ENCODE peak calls at places on chromosomes 7 and 10, in five cellular contexts. One of them, this sample, is unnamed. For H3K9me3, the result is how much of the 10 kb centered on the place peaks cover.

GRCh38 chr10:15112657-15113056 is 15.5 kb downstream of the RPP38 start:
- DNase-seq in PC-3: no peak
- DNase-seq in Karpas-422: no peak
- DNase-seq in SK-N-SH: no peak
- DNase-seq in neural progenitor cell: no peak
- DNase-seq in this sample: no peak

GRCh38 chr10:95247881-95248583 is 42.8 kb downstream of the PDLIM1 start:
- DNase-seq in PC-3: no peak
- DNase-seq in Karpas-422: no peak
- DNase-seq in SK-N-SH: no peak
- DNase-seq in neural progenitor cell: no peak
- DNase-seq in this sample: peak

GRCh38 chr10:71605263-71605962 is 114.2 kb downstream of the C10orf105 start:
- DNase-seq in PC-3: no peak
- DNase-seq in Karpas-422: no peak
- DNase-seq in SK-N-SH: no peak
- DNase-seq in neural progenitor cell: no peak
- DNase-seq in this sample: no peak

GRCh38 chr10:10677479-10677878 is 340.2 kb upstream of the CELF2 start:
- DNase-seq in PC-3: peak
- DNase-seq in Karpas-422: peak
- DNase-seq in SK-N-SH: peak
- DNase-seq in neural progenitor cell: peak
- DNase-seq in this sample: peak

GRCh38 chr10:43648392-43649148 is at the start of gene ZNF32:
- DNase-seq in PC-3: peak
- DNase-seq in Karpas-422: peak
- DNase-seq in SK-N-SH: peak
- DNase-seq in neural progenitor cell: peak
- DNase-seq in this sample: peak

GRCh38 chr7:100824499-100825214 is 2.7 kb downstream of the EPHB4 start:
- DNase-seq in PC-3: no peak
- DNase-seq in Karpas-422: no peak
- DNase-seq in SK-N-SH: peak
- DNase-seq in neural progenitor cell: no peak
- DNase-seq in this sample: no peak

GRCh38 chr10:32680803-32681557 is 235.0 kb downstream of the CCDC7 start:
- DNase-seq in PC-3: no peak
- DNase-seq in Karpas-422: no peak
- DNase-seq in SK-N-SH: no peak
- DNase-seq in neural progenitor cell: peak
- DNase-seq in this sample: no peak

GRCh38 chr7:1430056-1430845 is 29.0 kb downstream of the MICALL2 start:
- DNase-seq in PC-3: no peak
- DNase-seq in Karpas-422: no peak
- DNase-seq in SK-N-SH: no peak
- DNase-seq in neural progenitor cell: no peak
- DNase-seq in this sample: no peak

GRCh38 chr10:8174762-8175161 is 120.3 kb downstream of the GATA3 start:
- DNase-seq in PC-3: peak
- DNase-seq in Karpas-422: no peak
- DNase-seq in SK-N-SH: no peak
- DNase-seq in neural progenitor cell: peak
- DNase-seq in this sample: no peak

DNA sequence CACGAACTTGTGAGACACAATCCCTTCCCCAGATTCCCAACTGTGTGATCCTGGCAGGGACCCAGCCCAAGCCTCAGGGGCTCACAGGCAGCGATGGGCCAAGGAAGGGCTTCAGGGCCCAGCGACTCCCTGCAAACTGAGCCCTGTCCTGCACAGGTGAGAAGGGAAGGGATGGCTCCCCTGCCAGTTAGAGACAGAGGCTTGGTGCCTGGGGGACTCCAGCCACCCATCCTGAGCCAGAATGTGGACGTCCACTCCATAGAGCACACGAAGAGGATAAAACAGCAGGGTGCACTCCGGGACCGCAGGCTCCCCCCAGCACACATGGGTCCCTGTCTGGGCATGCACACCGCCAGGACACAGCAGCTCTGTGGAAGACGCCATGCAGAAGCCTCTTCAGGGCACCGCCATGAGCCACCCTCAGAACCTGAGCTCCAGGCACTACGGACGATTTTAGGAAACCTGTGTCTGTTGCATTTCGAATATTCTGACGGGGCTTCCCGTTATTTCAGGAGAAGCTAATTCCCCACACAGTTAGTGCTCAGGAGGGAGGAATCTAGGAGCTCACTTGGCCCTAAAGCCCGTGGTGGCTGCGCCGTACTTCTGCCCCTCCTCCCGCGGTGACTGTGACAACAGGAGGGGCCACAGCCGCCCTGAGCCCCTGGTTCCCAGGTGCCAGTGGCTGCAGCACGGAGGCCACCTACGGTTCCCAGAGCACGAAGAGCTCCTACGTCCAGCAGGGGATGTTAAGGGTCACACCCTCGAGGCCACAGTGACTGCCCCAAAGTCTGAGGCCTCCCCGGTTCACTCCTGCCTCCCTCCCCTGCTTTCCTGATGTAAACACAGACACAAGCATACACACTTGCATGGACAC is 326.0 kb downstream of the PTPRN2 start:
- DNase-seq in PC-3: no peak
- DNase-seq in Karpas-422: no peak
- DNase-seq in SK-N-SH: no peak
- DNase-seq in neural progenitor cell: no peak
- DNase-seq in this sample: no peak
- H3K9me3 ChIP-seq in PC-3: under half
- H3K9me3 ChIP-seq in Karpas-422: under half
- H3K9me3 ChIP-seq in SK-N-SH: under half
- H3K9me3 ChIP-seq in neural progenitor cell: under half
- H3K9me3 ChIP-seq in this sample: half or more

GRCh38 chr7:128843938-128844621 is 13.9 kb downstream of the FLNC start:
- DNase-seq in PC-3: no peak
- DNase-seq in Karpas-422: no peak
- DNase-seq in SK-N-SH: no peak
- DNase-seq in neural progenitor cell: no peak
- DNase-seq in this sample: no peak
- H3K4me2 ChIP-seq in PC-3: no peak
- H3K4me2 ChIP-seq in Karpas-422: no peak
- H3K4me2 ChIP-seq in SK-N-SH: no peak
- H3K4me2 ChIP-seq in neural progenitor cell: no peak
- H3K4me2 ChIP-seq in this sample: no peak

GRCh38 chr7:64706625-64707292 is 40.8 kb downstream of the ZNF107 start:
- DNase-seq in PC-3: no peak
- DNase-seq in Karpas-422: no peak
- DNase-seq in SK-N-SH: no peak
- DNase-seq in neural progenitor cell: no peak
- DNase-seq in this sample: no peak
- H3K9me3 ChIP-seq in PC-3: half or more
- H3K9me3 ChIP-seq in Karpas-422: half or more
- H3K9me3 ChIP-seq in SK-N-SH: half or more
- H3K9me3 ChIP-seq in neural progenitor cell: half or more
- H3K9me3 ChIP-seq in this sample: half or more

DNA sequence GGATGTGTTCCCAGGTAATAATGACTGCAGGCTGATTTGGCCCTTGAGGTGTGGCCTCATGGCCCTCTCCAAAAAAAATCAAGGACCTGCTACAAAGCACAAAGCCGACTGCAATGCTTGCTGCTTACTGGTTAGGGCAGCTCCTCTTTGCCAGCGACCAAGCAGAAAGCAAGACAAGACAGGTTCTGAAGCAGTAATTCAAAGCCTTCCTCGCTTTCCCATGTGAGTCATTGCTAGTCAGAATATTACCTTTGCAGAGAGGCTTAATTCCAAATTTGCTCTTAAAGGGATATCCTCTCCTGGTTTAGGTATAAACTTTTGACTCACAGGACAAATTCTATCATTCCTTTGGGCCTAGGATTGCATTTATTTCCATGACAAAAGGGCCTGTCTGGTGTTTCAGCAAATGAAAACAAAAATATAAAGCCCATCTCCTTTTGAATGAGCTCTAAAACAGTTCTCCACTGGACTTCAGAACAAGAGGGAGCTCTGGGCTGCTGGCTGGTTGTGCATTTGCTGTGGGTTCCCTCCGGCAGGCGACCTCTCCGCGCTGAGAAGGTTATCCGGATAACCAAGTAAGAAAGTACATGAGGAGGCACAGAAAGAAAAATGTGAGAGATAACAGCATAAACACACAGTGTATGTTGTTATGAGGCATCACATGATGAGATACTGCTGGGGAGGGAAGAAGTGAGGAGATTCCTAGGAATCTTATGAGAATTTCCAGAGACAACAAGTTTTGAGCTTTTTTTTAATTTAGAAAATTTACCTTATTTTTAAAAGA is 90.8 kb downstream of the EGFR start:
- DNase-seq in PC-3: peak
- DNase-seq in Karpas-422: no peak
- DNase-seq in SK-N-SH: no peak
- DNase-seq in neural progenitor cell: no peak
- DNase-seq in this sample: peak
- H3K4me2 ChIP-seq in PC-3: peak
- H3K4me2 ChIP-seq in Karpas-422: no peak
- H3K4me2 ChIP-seq in SK-N-SH: peak
- H3K4me2 ChIP-seq in neural progenitor cell: no peak
- H3K4me2 ChIP-seq in this sample: peak

DNA sequence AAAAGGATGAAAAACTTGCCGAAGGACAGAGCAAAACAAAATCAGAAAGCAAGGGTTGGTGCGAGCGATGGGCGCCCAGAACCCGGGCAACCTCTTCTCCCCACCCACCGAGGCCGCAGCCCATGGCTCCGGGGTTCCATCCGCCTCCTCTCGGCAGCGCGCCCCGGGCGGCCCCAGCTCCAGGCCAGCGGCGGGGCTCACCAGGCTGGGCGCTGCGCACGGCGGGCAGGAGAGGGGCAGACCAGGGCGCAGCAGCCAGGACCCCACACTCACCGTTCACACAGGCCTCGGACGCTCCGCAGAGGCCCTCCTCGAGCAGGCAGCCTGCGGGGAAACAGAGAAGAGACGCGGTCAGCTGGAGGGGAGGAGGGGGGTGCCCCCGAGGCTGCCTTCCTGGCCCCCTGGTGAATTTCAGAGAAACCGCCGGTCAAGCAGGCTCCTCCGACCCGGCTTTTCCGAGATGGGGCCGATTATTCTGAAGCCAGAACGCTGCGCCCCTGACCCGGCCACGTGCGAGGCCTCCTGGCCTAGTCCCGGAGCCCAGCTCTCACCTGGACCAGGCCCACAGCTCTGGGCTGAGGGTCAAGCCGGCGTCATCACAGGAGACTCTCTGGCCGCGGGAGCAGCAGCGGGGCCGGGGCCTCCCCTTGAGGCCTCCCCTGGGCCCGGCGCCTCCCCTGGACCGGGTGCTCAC is 98.0 kb downstream of the PTPRN2 start:
- DNase-seq in PC-3: no peak
- DNase-seq in Karpas-422: no peak
- DNase-seq in SK-N-SH: no peak
- DNase-seq in neural progenitor cell: no peak
- DNase-seq in this sample: no peak
- H3K9me3 ChIP-seq in PC-3: under half
- H3K9me3 ChIP-seq in Karpas-422: under half
- H3K9me3 ChIP-seq in SK-N-SH: under half
- H3K9me3 ChIP-seq in neural progenitor cell: under half
- H3K9me3 ChIP-seq in this sample: under half

GRCh38 chr10:18312385-18313145 is 172.3 kb downstream of the CACNB2 start:
- DNase-seq in PC-3: peak
- DNase-seq in Karpas-422: peak
- DNase-seq in SK-N-SH: peak
- DNase-seq in neural progenitor cell: peak
- DNase-seq in this sample: peak
- H3K4me2 ChIP-seq in PC-3: no peak
- H3K4me2 ChIP-seq in Karpas-422: no peak
- H3K4me2 ChIP-seq in SK-N-SH: no peak
- H3K4me2 ChIP-seq in neural progenitor cell: no peak
- H3K4me2 ChIP-seq in this sample: no peak